ENCODE peak calls at places on chromosomes 5 and 9, in eight cellular contexts. One of them, this sample, is unnamed.

GRCh38 chr5:133509742-133510079 is 102.6 kb downstream of the FSTL4 start:
- DNase-seq in A549: no peak
- DNase-seq in uterus: no peak
- DNase-seq in GM12891: no peak
- DNase-seq in heart left ventricle: no peak
- DNase-seq in HepG2: no peak
- DNase-seq in H54: no peak
- DNase-seq in IMR-90: no peak
- DNase-seq in this sample: no peak

GRCh38 chr9:95506438-95506691 is 10.4 kb downstream of the PTCH1 start:
- DNase-seq in uterus: peak; percentile 51
- DNase-seq in H54: peak; percentile 80
- DNase-seq in GM12891: no peak
- DNase-seq in A549: peak; percentile 27
- DNase-seq in IMR-90: peak; percentile 47
- DNase-seq in heart left ventricle: peak; percentile 54
- DNase-seq in HepG2: peak; percentile 25
- DNase-seq in this sample: no peak

GRCh38 chr5:107979272-107979671 is 308.5 kb upstream of the EFNA5 start:
- DNase-seq in IMR-90: peak; percentile 14
- DNase-seq in H54: no peak
- DNase-seq in GM12891: no peak
- DNase-seq in heart left ventricle: no peak
- DNase-seq in HepG2: no peak
- DNase-seq in uterus: no peak
- DNase-seq in A549: no peak
- DNase-seq in this sample: no peak

GRCh38 chr5:78527925-78528324 is 120.6 kb downstream of the LHFPL2 start:
- DNase-seq in A549: no peak
- DNase-seq in heart left ventricle: no peak
- DNase-seq in HepG2: no peak
- DNase-seq in H54: no peak
- DNase-seq in GM12891: no peak
- DNase-seq in uterus: no peak
- DNase-seq in IMR-90: no peak
- DNase-seq in this sample: no peak

GRCh38 chr9:11275158-11275695 is 662.4 kb upstream of the PTPRD start:
- DNase-seq in uterus: no peak
- DNase-seq in heart left ventricle: no peak
- DNase-seq in HepG2: peak; percentile 1
- DNase-seq in H54: no peak
- DNase-seq in IMR-90: no peak
- DNase-seq in A549: no peak
- DNase-seq in GM12891: no peak
- DNase-seq in this sample: no peak

GRCh38 chr9:12141422-12141821 is 551.8 kb upstream of the TYRP1 start:
- DNase-seq in HepG2: no peak
- DNase-seq in GM12891: no peak
- DNase-seq in IMR-90: no peak
- DNase-seq in uterus: no peak
- DNase-seq in A549: no peak
- DNase-seq in H54: no peak
- DNase-seq in heart left ventricle: no peak
- DNase-seq in this sample: no peak

GRCh38 chr9:126464694-126465441 is 138.2 kb downstream of the MVB12B start:
- DNase-seq in IMR-90: no peak
- DNase-seq in H54: no peak
- DNase-seq in A549: no peak
- DNase-seq in HepG2: no peak
- DNase-seq in GM12891: no peak
- DNase-seq in heart left ventricle: no peak
- DNase-seq in uterus: no peak
- DNase-seq in this sample: no peak

GRCh38 chr9:98168952-98169488 is 23.4 kb downstream of the CORO2A start:
- DNase-seq in heart left ventricle: peak; percentile 54
- DNase-seq in A549: no peak
- DNase-seq in uterus: no peak
- DNase-seq in HepG2: peak; percentile 85
- DNase-seq in IMR-90: peak; percentile 68
- DNase-seq in H54: peak; percentile 76
- DNase-seq in GM12891: peak; percentile 92
- DNase-seq in this sample: no peak

GRCh38 chr9:77092536-77092935 is 73.1 kb downstream of the FOXB2 start:
- DNase-seq in IMR-90: no peak
- DNase-seq in H54: no peak
- DNase-seq in A549: no peak
- DNase-seq in HepG2: no peak
- DNase-seq in uterus: no peak
- DNase-seq in GM12891: no peak
- DNase-seq in heart left ventricle: no peak
- DNase-seq in this sample: no peak

GRCh38 chr5:169050146-169050571 is 250.8 kb downstream of the SLIT3 start:
- DNase-seq in A549: no peak
- DNase-seq in IMR-90: no peak
- DNase-seq in heart left ventricle: no peak
- DNase-seq in H54: no peak
- DNase-seq in GM12891: no peak
- DNase-seq in HepG2: no peak
- DNase-seq in uterus: no peak
- DNase-seq in this sample: no peak

GRCh38 chr5:61331407-61332368 is at the start of gene ZSWIM6:
- DNase-seq in H54: peak; percentile 90
- DNase-seq in HepG2: peak; percentile 85
- DNase-seq in IMR-90: peak; percentile 99
- DNase-seq in heart left ventricle: peak; percentile 99
- DNase-seq in uterus: peak; percentile 99
- DNase-seq in A549: peak; percentile 93
- DNase-seq in GM12891: peak; percentile 89
- DNase-seq in this sample: peak; percentile 99

GRCh38 chr5:61330341-61330878 is 1.6 kb upstream of the ZSWIM6 start:
- DNase-seq in IMR-90: peak; percentile 45
- DNase-seq in uterus: peak; percentile 24
- DNase-seq in heart left ventricle: peak; percentile 43
- DNase-seq in GM12891: no peak
- DNase-seq in A549: peak; percentile 59
- DNase-seq in HepG2: peak; percentile 10
- DNase-seq in H54: peak; percentile 33
- DNase-seq in this sample: peak; percentile 8

GRCh38 chr5:61332369-61332745 is 299 bp downstream of the ZSWIM6 start:
- DNase-seq in IMR-90: no peak
- DNase-seq in GM12891: peak; percentile 15
- DNase-seq in A549: no peak
- DNase-seq in uterus: no peak
- DNase-seq in H54: no peak
- DNase-seq in HepG2: no peak
- DNase-seq in heart left ventricle: peak; percentile 44
- DNase-seq in this sample: no peak

GRCh38 chr5:61329729-61330128 is 2.3 kb upstream of the ZSWIM6 start:
- DNase-seq in GM12891: no peak
- DNase-seq in H54: no peak
- DNase-seq in HepG2: peak; percentile 17
- DNase-seq in uterus: no peak
- DNase-seq in IMR-90: peak; percentile 67
- DNase-seq in heart left ventricle: no peak
- DNase-seq in A549: peak; percentile 21
- DNase-seq in this sample: no peak

GRCh38 chr5:61330879-61331406 is 1.1 kb upstream of the ZSWIM6 start:
- DNase-seq in A549: peak; percentile 70
- DNase-seq in H54: peak; percentile 54
- DNase-seq in GM12891: peak; percentile 29
- DNase-seq in uterus: peak; percentile 65
- DNase-seq in IMR-90: peak; percentile 78
- DNase-seq in heart left ventricle: peak; percentile 72
- DNase-seq in HepG2: peak; percentile 31
- DNase-seq in this sample: peak; percentile 60
- TF ChIP-seq POLR2A in A549: no peak
- TF ChIP-seq POLR2A in H54: peak; percentile 7
- TF ChIP-seq POLR2A in GM12891: no peak
- TF ChIP-seq POLR2A in uterus: no peak
- TF ChIP-seq POLR2A in IMR-90: peak; percentile 18
- TF ChIP-seq POLR2A in heart left ventricle: no peak
- TF ChIP-seq POLR2A in HepG2: no peak
- TF ChIP-seq POLR2A in this sample: no peak

GRCh38 chr9:13555989-13556500 is 276.6 kb upstream of the MPDZ start:
- DNase-seq in heart left ventricle: no peak
- DNase-seq in GM12891: no peak
- DNase-seq in uterus: no peak
- DNase-seq in HepG2: no peak
- DNase-seq in A549: no peak
- DNase-seq in IMR-90: no peak
- DNase-seq in H54: no peak
- DNase-seq in this sample: no peak
- TF ChIP-seq POLR2A in heart left ventricle: no peak
- TF ChIP-seq POLR2A in GM12891: no peak
- TF ChIP-seq POLR2A in uterus: no peak
- TF ChIP-seq POLR2A in HepG2: no peak
- TF ChIP-seq POLR2A in A549: no peak
- TF ChIP-seq POLR2A in IMR-90: no peak
- TF ChIP-seq POLR2A in H54: no peak
- TF ChIP-seq POLR2A in this sample: no peak

GRCh38 chr5:147234825-147235635 is at the start of gene STK32A:
- DNase-seq in IMR-90: no peak
- DNase-seq in heart left ventricle: peak; percentile 21
- DNase-seq in GM12891: no peak
- DNase-seq in uterus: peak; percentile 60
- DNase-seq in H54: peak; percentile 66
- DNase-seq in HepG2: no peak
- DNase-seq in A549: no peak
- DNase-seq in this sample: no peak
- TF ChIP-seq POLR2A in IMR-90: no peak
- TF ChIP-seq POLR2A in heart left ventricle: no peak
- TF ChIP-seq POLR2A in GM12891: no peak
- TF ChIP-seq POLR2A in uterus: no peak
- TF ChIP-seq POLR2A in H54: no peak
- TF ChIP-seq POLR2A in HepG2: no peak
- TF ChIP-seq POLR2A in A549: no peak
- TF ChIP-seq POLR2A in this sample: no peak

DNA sequence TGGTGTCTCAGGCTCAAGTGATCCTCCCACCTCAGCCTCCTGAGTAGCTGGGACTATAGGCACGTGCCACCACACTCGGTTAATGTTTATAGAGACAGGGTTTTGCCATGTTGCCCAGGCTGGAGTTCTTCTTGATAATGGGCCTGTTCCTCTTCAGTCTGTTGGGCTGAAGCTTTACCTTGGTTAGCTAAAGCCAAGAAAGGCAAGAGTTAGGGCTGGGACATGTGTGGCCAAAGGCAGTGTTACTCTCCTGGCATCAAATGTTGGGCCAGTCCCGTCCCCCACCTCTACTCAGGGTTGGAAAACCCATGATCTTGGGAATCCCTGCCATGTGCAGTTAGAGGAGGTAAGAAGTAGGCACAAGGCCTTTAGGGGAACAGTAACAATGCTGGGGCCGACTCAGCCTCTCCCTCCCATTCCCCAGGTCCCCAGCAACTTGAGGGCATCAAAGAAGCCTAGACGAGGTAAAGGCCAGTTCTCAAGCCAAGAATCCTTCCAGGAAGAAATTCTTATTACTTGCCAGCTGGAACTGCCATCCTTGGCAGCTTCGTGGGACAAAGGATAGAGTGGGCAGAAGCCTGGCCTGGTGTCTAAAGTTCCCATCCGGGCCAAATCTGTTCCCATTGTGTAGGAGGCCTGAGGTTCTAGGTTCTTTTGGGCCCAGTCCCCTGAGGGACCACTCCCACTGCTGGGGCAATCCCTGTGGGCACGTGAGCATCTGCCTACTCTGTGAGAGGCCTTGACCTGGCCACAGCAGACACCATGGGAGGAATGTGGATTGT is 4.5 kb downstream of the EGR1 start:
- DNase-seq in A549: peak; percentile 35
- DNase-seq in IMR-90: peak; percentile 91
- DNase-seq in heart left ventricle: no peak
- DNase-seq in uterus: peak; percentile 41
- DNase-seq in HepG2: no peak
- DNase-seq in GM12891: no peak
- DNase-seq in H54: no peak
- DNase-seq in this sample: no peak
- TF ChIP-seq POLR2A in A549: no peak
- TF ChIP-seq POLR2A in IMR-90: no peak
- TF ChIP-seq POLR2A in heart left ventricle: no peak
- TF ChIP-seq POLR2A in uterus: no peak
- TF ChIP-seq POLR2A in HepG2: peak; percentile 85
- TF ChIP-seq POLR2A in GM12891: peak; percentile 88
- TF ChIP-seq POLR2A in H54: no peak
- TF ChIP-seq POLR2A in this sample: no peak

GRCh38 chr9:129889936-129890717 is 54.9 kb downstream of the USP20 start:
- DNase-seq in uterus: no peak
- DNase-seq in A549: no peak
- DNase-seq in H54: no peak
- DNase-seq in heart left ventricle: peak; percentile 34
- DNase-seq in IMR-90: no peak
- DNase-seq in GM12891: no peak
- DNase-seq in HepG2: no peak
- DNase-seq in this sample: no peak
- TF ChIP-seq POLR2A in uterus: no peak
- TF ChIP-seq POLR2A in A549: no peak
- TF ChIP-seq POLR2A in H54: no peak
- TF ChIP-seq POLR2A in heart left ventricle: no peak
- TF ChIP-seq POLR2A in IMR-90: no peak
- TF ChIP-seq POLR2A in GM12891: peak; percentile 11
- TF ChIP-seq POLR2A in HepG2: no peak
- TF ChIP-seq POLR2A in this sample: no peak

GRCh38 chr5:55303238-55303690 is 4.2 kb downstream of the DHX29 start:
- DNase-seq in H54: no peak
- DNase-seq in uterus: no peak
- DNase-seq in IMR-90: peak; percentile 93
- DNase-seq in HepG2: no peak
- DNase-seq in A549: no peak
- DNase-seq in heart left ventricle: no peak
- DNase-seq in GM12891: no peak
- DNase-seq in this sample: no peak
- TF ChIP-seq POLR2A in H54: no peak
- TF ChIP-seq POLR2A in uterus: no peak
- TF ChIP-seq POLR2A in IMR-90: no peak
- TF ChIP-seq POLR2A in HepG2: no peak
- TF ChIP-seq POLR2A in A549: no peak
- TF ChIP-seq POLR2A in heart left ventricle: no peak
- TF ChIP-seq POLR2A in GM12891: no peak
- TF ChIP-seq POLR2A in this sample: no peak

This sample was measured in gastrocnemius medialis.